ENCODE peak calls at places on chromosomes 4 and X, in nine cellular contexts. One of them, this sample, is unnamed.

GRCh38 chr4:127868196-127868595 is 12.5 kb upstream of the PLK4 start:
- DNase-seq in fibroblast of mammary gland: no peak
- DNase-seq in NB4: no peak
- DNase-seq in Calu3: no peak
- DNase-seq in heart right ventricle: no peak
- DNase-seq in type B pancreatic cell: no peak
- DNase-seq in IMR-90: peak
- DNase-seq in neural progenitor cell: no peak
- DNase-seq in GM13976: no peak
- DNase-seq in this sample: peak

GRCh38 chrX:10630320-10630719 is 9.9 kb upstream of the MID1 start:
- DNase-seq in fibroblast of mammary gland: no peak
- DNase-seq in NB4: no peak
- DNase-seq in Calu3: no peak
- DNase-seq in heart right ventricle: no peak
- DNase-seq in type B pancreatic cell: no peak
- DNase-seq in IMR-90: no peak
- DNase-seq in neural progenitor cell: no peak
- DNase-seq in GM13976: no peak
- DNase-seq in this sample: no peak

GRCh38 chr4:99921174-99921573 is 25.2 kb downstream of the DNAJB14 start:
- DNase-seq in fibroblast of mammary gland: no peak
- DNase-seq in NB4: no peak
- DNase-seq in Calu3: no peak
- DNase-seq in heart right ventricle: no peak
- DNase-seq in type B pancreatic cell: no peak
- DNase-seq in IMR-90: no peak
- DNase-seq in neural progenitor cell: no peak
- DNase-seq in GM13976: no peak
- DNase-seq in this sample: no peak

GRCh38 chrX:18652636-18653035 is 19.3 kb downstream of the RS1 start:
- DNase-seq in fibroblast of mammary gland: no peak
- DNase-seq in NB4: no peak
- DNase-seq in Calu3: no peak
- DNase-seq in heart right ventricle: no peak
- DNase-seq in type B pancreatic cell: no peak
- DNase-seq in IMR-90: no peak
- DNase-seq in neural progenitor cell: no peak
- DNase-seq in GM13976: no peak
- DNase-seq in this sample: no peak

GRCh38 chrX:78168065-78168464 is 28.6 kb upstream of the TAF9B start:
- DNase-seq in fibroblast of mammary gland: peak
- DNase-seq in NB4: peak
- DNase-seq in Calu3: no peak
- DNase-seq in heart right ventricle: no peak
- DNase-seq in type B pancreatic cell: no peak
- DNase-seq in IMR-90: no peak
- DNase-seq in neural progenitor cell: no peak
- DNase-seq in GM13976: no peak
- DNase-seq in this sample: peak

GRCh38 chr4:142350886-142351285 is 495.2 kb downstream of the INPP4B start:
- DNase-seq in fibroblast of mammary gland: no peak
- DNase-seq in NB4: no peak
- DNase-seq in Calu3: no peak
- DNase-seq in heart right ventricle: no peak
- DNase-seq in type B pancreatic cell: no peak
- DNase-seq in IMR-90: peak
- DNase-seq in neural progenitor cell: no peak
- DNase-seq in GM13976: no peak
- DNase-seq in this sample: peak

GRCh38 chr4:17560065-17560673 is 16.8 kb upstream of the LAP3 start:
- DNase-seq in fibroblast of mammary gland: no peak
- DNase-seq in NB4: no peak
- DNase-seq in Calu3: no peak
- DNase-seq in heart right ventricle: no peak
- DNase-seq in type B pancreatic cell: no peak
- DNase-seq in IMR-90: no peak
- DNase-seq in neural progenitor cell: no peak
- DNase-seq in GM13976: no peak
- DNase-seq in this sample: no peak

GRCh38 chrX:24646745-24647182 is 383 bp downstream of the PCYT1B start:
- DNase-seq in fibroblast of mammary gland: peak
- DNase-seq in NB4: peak
- DNase-seq in Calu3: no peak
- DNase-seq in heart right ventricle: no peak
- DNase-seq in type B pancreatic cell: no peak
- DNase-seq in IMR-90: no peak
- DNase-seq in neural progenitor cell: peak
- DNase-seq in GM13976: no peak
- DNase-seq in this sample: peak

GRCh38 chr4:154184238-154184637 is 307.4 kb downstream of the DCHS2 start:
- DNase-seq in fibroblast of mammary gland: no peak
- DNase-seq in NB4: peak
- DNase-seq in Calu3: no peak
- DNase-seq in heart right ventricle: no peak
- DNase-seq in type B pancreatic cell: no peak
- DNase-seq in IMR-90: no peak
- DNase-seq in neural progenitor cell: no peak
- DNase-seq in GM13976: no peak
- DNase-seq in this sample: no peak

GRCh38 chr4:7073526-7074390 is 5.9 kb upstream of the GRPEL1 start:
- DNase-seq in fibroblast of mammary gland: peak
- DNase-seq in NB4: peak
- DNase-seq in Calu3: peak
- DNase-seq in heart right ventricle: no peak
- DNase-seq in type B pancreatic cell: no peak
- DNase-seq in IMR-90: peak
- DNase-seq in neural progenitor cell: peak
- DNase-seq in GM13976: peak
- DNase-seq in this sample: peak

GRCh38 chr4:185567828-185568442 is 32.6 kb upstream of the PDLIM3 start:
- DNase-seq in fibroblast of mammary gland: peak
- DNase-seq in NB4: no peak
- DNase-seq in Calu3: no peak
- DNase-seq in heart right ventricle: peak
- DNase-seq in type B pancreatic cell: no peak
- DNase-seq in IMR-90: peak
- DNase-seq in neural progenitor cell: no peak
- DNase-seq in GM13976: no peak
- DNase-seq in this sample: no peak

GRCh38 chr4:4858527-4858926 is 938 bp upstream of the MSX1 start:
- DNase-seq in fibroblast of mammary gland: no peak
- DNase-seq in NB4: no peak
- DNase-seq in Calu3: no peak
- DNase-seq in heart right ventricle: no peak
- DNase-seq in type B pancreatic cell: no peak
- DNase-seq in IMR-90: no peak
- DNase-seq in neural progenitor cell: peak
- DNase-seq in GM13976: no peak
- DNase-seq in this sample: no peak

GRCh38 chrX:129637217-129638109 is 17.3 kb downstream of the APLN start:
- DNase-seq in fibroblast of mammary gland: peak
- DNase-seq in NB4: peak
- DNase-seq in Calu3: peak
- DNase-seq in heart right ventricle: peak
- DNase-seq in type B pancreatic cell: peak
- DNase-seq in IMR-90: peak
- DNase-seq in neural progenitor cell: peak
- DNase-seq in GM13976: peak
- DNase-seq in this sample: peak
- TF ChIP-seq CTCF in fibroblast of mammary gland: peak
- TF ChIP-seq CTCF in NB4: peak
- TF ChIP-seq CTCF in Calu3: peak
- TF ChIP-seq CTCF in heart right ventricle: peak
- TF ChIP-seq CTCF in type B pancreatic cell: peak
- TF ChIP-seq CTCF in IMR-90: peak
- TF ChIP-seq CTCF in neural progenitor cell: peak
- TF ChIP-seq CTCF in GM13976: peak
- TF ChIP-seq CTCF in this sample: peak

GRCh38 chrX:15645266-15645665 is 19.3 kb downstream of the CLTRN start:
- DNase-seq in fibroblast of mammary gland: no peak
- DNase-seq in NB4: no peak
- DNase-seq in Calu3: peak
- DNase-seq in heart right ventricle: no peak
- DNase-seq in type B pancreatic cell: no peak
- DNase-seq in IMR-90: no peak
- DNase-seq in neural progenitor cell: peak
- DNase-seq in GM13976: no peak
- DNase-seq in this sample: no peak
- TF ChIP-seq CTCF in fibroblast of mammary gland: no peak
- TF ChIP-seq CTCF in NB4: no peak
- TF ChIP-seq CTCF in Calu3: no peak
- TF ChIP-seq CTCF in heart right ventricle: no peak
- TF ChIP-seq CTCF in type B pancreatic cell: no peak
- TF ChIP-seq CTCF in IMR-90: no peak
- TF ChIP-seq CTCF in neural progenitor cell: peak
- TF ChIP-seq CTCF in GM13976: no peak
- TF ChIP-seq CTCF in this sample: no peak

DNA sequence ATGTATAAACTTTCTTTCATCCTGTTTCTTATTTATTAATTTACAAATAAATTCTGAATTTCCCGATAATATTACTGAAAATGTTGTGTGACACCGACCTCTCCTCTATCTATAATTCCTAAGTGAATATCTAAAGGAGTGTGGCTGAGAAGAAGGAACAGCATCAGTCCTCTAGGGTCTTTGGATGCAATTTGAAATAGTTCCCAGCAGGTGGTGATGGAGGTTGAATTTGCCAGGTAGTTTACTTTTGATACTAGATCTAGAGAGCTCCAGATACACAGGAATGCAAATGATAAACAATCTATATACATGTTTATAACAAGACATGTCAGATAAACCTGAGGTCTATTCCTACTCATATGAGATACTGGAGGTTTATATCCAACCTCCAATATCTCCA is 305.4 kb downstream of the PCDH18 start:
- DNase-seq in fibroblast of mammary gland: peak
- DNase-seq in NB4: peak
- DNase-seq in Calu3: peak
- DNase-seq in heart right ventricle: no peak
- DNase-seq in type B pancreatic cell: no peak
- DNase-seq in IMR-90: peak
- DNase-seq in neural progenitor cell: peak
- DNase-seq in GM13976: no peak
- DNase-seq in this sample: peak
- TF ChIP-seq CTCF in fibroblast of mammary gland: peak
- TF ChIP-seq CTCF in NB4: no peak
- TF ChIP-seq CTCF in Calu3: no peak
- TF ChIP-seq CTCF in heart right ventricle: peak
- TF ChIP-seq CTCF in type B pancreatic cell: peak
- TF ChIP-seq CTCF in IMR-90: peak
- TF ChIP-seq CTCF in neural progenitor cell: peak
- TF ChIP-seq CTCF in GM13976: no peak
- TF ChIP-seq CTCF in this sample: peak

GRCh38 chrX:111168314-111168713 is 72.3 kb downstream of the PAK3 start:
- DNase-seq in fibroblast of mammary gland: peak
- DNase-seq in NB4: peak
- DNase-seq in Calu3: no peak
- DNase-seq in heart right ventricle: no peak
- DNase-seq in type B pancreatic cell: no peak
- DNase-seq in IMR-90: peak
- DNase-seq in neural progenitor cell: peak
- DNase-seq in GM13976: no peak
- DNase-seq in this sample: no peak
- TF ChIP-seq CTCF in fibroblast of mammary gland: peak
- TF ChIP-seq CTCF in NB4: peak
- TF ChIP-seq CTCF in Calu3: no peak
- TF ChIP-seq CTCF in heart right ventricle: peak
- TF ChIP-seq CTCF in type B pancreatic cell: peak
- TF ChIP-seq CTCF in IMR-90: no peak
- TF ChIP-seq CTCF in neural progenitor cell: peak
- TF ChIP-seq CTCF in GM13976: no peak
- TF ChIP-seq CTCF in this sample: no peak